ENCODE peak calls at places on chromosomes 7 and 10, in six cellular contexts. K, Q, R, F, T and P are unnamed samples. For H3K4me1, the result is how much of the 10 kb centered on the place peaks cover.

GRCh38 chr7:12423995-12424745 is 20.5 kb upstream of the VWDE start:
- DNase-seq in F (no peak), T (no peak), K (no peak), Q (no peak), R (no peak), P (no peak)

GRCh38 chr10:132250456-132251223 is 57.1 kb downstream of the STK32C start:
- DNase-seq in F (no peak), R (no peak), T (no peak), Q (no peak), K (no peak), P (no peak)

GRCh38 chr7:121873795-121874194 is 834 bp downstream of the PTPRZ1 start:
- DNase-seq in Q (no peak), F (no peak), K (no peak), R (no peak), T (no peak), P (no peak)

GRCh38 chr7:129262333-129262732 is 37.5 kb downstream of the AHCYL2 start:
- DNase-seq in R (no peak), F (no peak), K (no peak), T (peak), Q (no peak), P (no peak)

GRCh38 chr7:66202380-66202779 is 2.8 kb upstream of the TPST1 start:
- DNase-seq in K (peak), T (no peak), F (no peak), Q (no peak), R (no peak), P (no peak)

GRCh38 chr10:116848032-116848911 is 1.0 kb upstream of the ENO4 start:
- DNase-seq in K (no peak), R (no peak), T (no peak), Q (no peak), F (no peak), P (no peak)

GRCh38 chr7:44284881-44285541 is 40.4 kb downstream of the CAMK2B start:
- DNase-seq in R (peak), F (no peak), K (peak), T (no peak), Q (no peak), P (peak)

GRCh38 chr7:154480817-154481216 is 428.6 kb downstream of the DPP6 start:
- DNase-seq in T (no peak), R (no peak), Q (no peak), K (no peak), F (no peak), P (no peak)

GRCh38 chr10:61313460-61313859 is 139.7 kb downstream of the TMEM26 start:
- DNase-seq in K (no peak), Q (no peak), T (peak), R (no peak), F (no peak), P (no peak)

GRCh38 chr7:42096681-42097637 is 140.1 kb downstream of the GLI3 start:
- DNase-seq in Q (no peak), R (peak), T (no peak), F (no peak), K (no peak), P (peak)

GRCh38 chr10:129945941-129946760 is 17.9 kb downstream of the EBF3 start:
- DNase-seq in T (no peak), F (no peak), Q (no peak), K (no peak), R (no peak), P (peak)

GRCh38 chr10:124906551-124907001 is 35.3 kb upstream of the ZRANB1 start:
- DNase-seq in T (no peak), Q (no peak), F (no peak), K (peak), R (no peak), P (no peak)

GRCh38 chr7:134513169-134513752 is 14.1 kb upstream of the AKR1B10 start:
- DNase-seq in R (peak), T (peak), Q (peak), F (peak), K (no peak), P (no peak)

GRCh38 chr10:18822156-18822555 is 162.9 kb downstream of the ARL5B start:
- DNase-seq in K (no peak), F (peak), R (no peak), T (peak), Q (peak), P (no peak)

GRCh38 chr10:27635699-27636270 is 109.8 kb downstream of the MKX start:
- DNase-seq in F (no peak), R (no peak), T (no peak), Q (no peak), K (no peak), P (no peak)

GRCh38 chr10:131968949-131969348 is 12.8 kb downstream of the BNIP3 start:
- DNase-seq in F (no peak), K (no peak), T (no peak), R (no peak), Q (no peak), P (no peak)

GRCh38 chr10:67140641-67141040 is 214.8 kb downstream of the LRRTM3 start:
- DNase-seq in F (no peak), R (no peak), K (no peak), T (no peak), Q (no peak), P (no peak)

GRCh38 chr10:36336315-36336714 is 694.2 kb upstream of the FZD8 start:
- DNase-seq in T (no peak), R (no peak), K (no peak), Q (no peak), F (no peak), P (no peak)

GRCh38 chr10:59342723-59343122 is 19.6 kb downstream of the FAM13C start:
- DNase-seq in K (no peak), F (no peak), R (no peak), T (no peak), Q (no peak), P (no peak)

GRCh38 chr7:20033621-20034200 is 183.5 kb downstream of the MACC1 start:
- DNase-seq in R (no peak), Q (no peak), T (no peak), F (no peak), K (no peak), P (no peak)

GRCh38 chr10:114110174-114110972 is 63.6 kb downstream of the CCDC186 start:
- DNase-seq in F (peak), R (no peak), T (no peak), K (no peak), Q (no peak), P (no peak)

GRCh38 chr7:83649701-83650100 is 762 bp upstream of the SEMA3E start:
- DNase-seq in Q (no peak), K (no peak), R (no peak), F (no peak), T (no peak), P (no peak)

DNA sequence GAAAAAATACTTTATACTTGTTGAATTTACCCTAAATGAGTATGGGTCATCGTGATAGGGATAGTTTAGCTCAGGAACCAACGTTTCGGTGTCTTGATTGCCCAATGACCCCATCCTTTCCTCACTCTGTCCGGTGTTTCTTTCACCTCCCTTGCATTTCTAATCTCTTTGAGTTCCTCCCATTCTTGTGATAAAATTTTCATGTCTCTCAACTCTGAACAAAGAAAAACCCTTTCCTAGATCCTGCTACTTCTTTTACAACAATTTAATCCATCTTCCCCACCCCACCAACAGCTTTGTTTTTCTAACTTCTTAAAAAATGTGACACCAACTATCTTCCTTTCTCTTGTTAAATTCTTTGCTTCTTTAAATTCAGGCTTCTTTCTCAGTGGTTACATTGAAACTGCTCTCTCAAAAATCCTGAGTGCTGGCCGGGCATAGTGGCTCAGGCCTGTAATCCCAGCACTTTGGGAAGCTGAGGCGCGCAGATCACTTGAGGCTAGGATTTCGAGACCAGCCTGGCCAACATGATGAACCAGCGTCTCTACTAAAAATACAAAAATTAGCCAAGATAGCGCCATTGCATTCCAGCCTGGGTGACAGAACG is 130.3 kb upstream of the MINDY3 start:
- DNase-seq in T (no peak), F (no peak), K (no peak), R (no peak), Q (no peak), P (no peak)
- H3K4me1 ChIP-seq in T (under half), F (under half), K (under half), R (under half), Q (under half), P (under half)

GRCh38 chr10:3781458-3782098 is 3.4 kb downstream of the KLF6 start:
- DNase-seq in F (no peak), R (peak), T (peak), K (no peak), Q (no peak), P (no peak)

GRCh38 chr10:3782456-3783312 is 2.3 kb downstream of the KLF6 start:
- DNase-seq in R (peak), Q (peak), K (peak), T (peak), F (no peak), P (no peak)

GRCh38 chr10:3780766-3781457 is 4.1 kb downstream of the KLF6 start:
- DNase-seq in T (no peak), Q (no peak), K (no peak), R (no peak), F (no peak), P (no peak)

GRCh38 chr10:3783313-3783689 is 1.7 kb downstream of the KLF6 start:
- DNase-seq in Q (no peak), F (peak), T (peak), K (peak), R (peak), P (peak)

DNA sequence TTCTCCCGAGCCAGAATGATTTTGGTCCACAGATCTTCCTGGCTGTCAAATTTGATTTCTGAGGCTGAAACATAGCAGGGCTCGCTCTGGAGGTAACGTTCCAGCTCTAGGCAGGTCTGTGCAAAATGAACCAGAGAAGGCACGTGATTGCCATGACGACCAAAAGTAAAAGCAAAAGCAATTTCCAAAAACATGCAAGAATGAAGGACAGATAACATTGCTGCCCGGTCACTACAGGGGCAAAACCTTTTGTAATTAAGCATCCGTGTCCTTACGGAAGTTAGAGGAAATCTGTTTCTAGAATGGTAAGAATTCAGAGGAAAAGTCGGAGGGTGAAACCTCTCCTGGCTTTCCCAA is 2.9 kb downstream of the KLF6 start:
- DNase-seq in T (peak), R (no peak), K (no peak), Q (no peak), F (no peak), P (no peak)
- H3K4me1 ChIP-seq in T (half or more), R (half or more), K (under half), Q (half or more), F (under half), P (under half)

DNA sequence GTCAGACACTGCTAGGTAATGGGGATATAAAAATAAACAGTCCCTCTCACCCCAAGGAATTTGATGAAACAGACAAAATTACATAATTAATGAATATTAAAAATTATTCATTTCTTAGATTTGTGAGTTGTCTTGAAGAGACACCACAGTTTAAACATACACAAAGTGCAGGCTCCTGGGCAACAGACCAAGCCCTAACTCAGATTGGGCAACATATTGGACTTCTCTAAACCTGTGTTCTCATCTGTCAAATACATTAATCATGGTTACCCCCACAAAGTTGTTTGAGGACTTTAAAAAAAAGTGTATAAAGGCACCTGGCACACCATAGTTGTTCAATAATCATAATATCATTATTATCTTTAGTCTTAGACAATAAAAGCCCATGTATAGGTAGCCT is 62.5 kb upstream of the CAPZA2 start:
- DNase-seq in F (no peak), T (no peak), Q (no peak), R (no peak), K (no peak), P (no peak)
- H3K4me1 ChIP-seq in F (under half), T (under half), Q (half or more), R (under half), K (under half), P (under half)

GRCh38 chr7:871900-872537 is 4.3 kb upstream of the GET4 start:
- DNase-seq in K (no peak), Q (no peak), R (no peak), F (no peak), T (no peak), P (no peak)
- H3K4me1 ChIP-seq in K (under half), Q (under half), R (half or more), F (under half), T (under half), P (under half)

DNA sequence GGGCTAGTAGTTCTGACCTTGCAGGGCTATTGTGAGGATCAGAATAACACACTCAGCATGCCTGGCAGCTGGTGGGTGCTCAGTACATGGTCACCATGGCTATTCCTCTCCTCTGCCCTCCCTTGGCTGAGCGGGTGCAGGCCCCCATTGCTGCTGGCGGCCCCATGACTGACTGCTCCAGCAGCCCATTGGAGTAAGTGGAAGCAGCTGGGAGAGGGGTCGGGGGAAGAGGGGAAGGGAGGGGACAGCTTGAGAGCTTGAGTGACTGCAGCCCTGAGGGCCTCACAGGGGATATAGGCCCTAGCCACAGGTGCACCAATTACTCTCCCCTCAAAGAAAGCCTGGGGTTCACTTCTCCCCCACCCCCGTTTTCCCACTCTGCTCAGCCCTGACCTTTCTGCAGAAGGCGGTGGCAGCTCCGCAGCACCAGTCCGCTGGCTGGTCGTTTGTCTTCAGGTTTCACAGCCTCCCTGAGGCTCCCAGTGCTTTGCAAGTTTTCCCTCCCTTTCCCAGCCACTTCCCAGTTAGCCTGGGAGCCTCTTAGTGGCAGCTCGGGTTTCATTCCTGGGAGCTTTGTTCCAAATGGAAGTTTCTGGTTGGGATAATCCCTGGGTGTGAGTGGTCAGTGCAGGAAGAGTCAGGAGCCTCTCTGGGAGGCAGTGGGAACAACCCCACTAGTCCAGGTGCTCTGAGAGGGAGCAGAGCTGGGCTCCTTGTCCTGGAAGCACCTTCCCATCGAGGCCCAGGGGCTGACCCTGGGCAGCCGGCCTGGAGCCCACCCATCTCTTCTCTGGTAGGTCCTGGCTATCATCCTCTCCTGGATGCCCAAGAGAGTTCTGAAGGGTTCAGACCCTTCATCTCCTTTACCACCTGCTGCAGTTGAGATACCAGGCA is 16.3 kb downstream of the FGF8 start:
- DNase-seq in F (peak), T (no peak), Q (no peak), K (no peak), R (no peak), P (no peak)
- H3K4me1 ChIP-seq in F (under half), T (under half), Q (under half), K (under half), R (under half), P (under half)